ENCODE peak calls at places on chromosomes 13 and 19, in ten cellular contexts. A, J, V, X, D, R, K, C, B and L are unnamed samples. For H3K4me1 and H3K36me3, the result is how much of the 10 kb centered on the place peaks cover.

GRCh38 chr13:94705081-94705751 is 7.1 kb downstream of the SOX21 start:
- DNase-seq in A (no peak), J (no peak), V (no peak), X (no peak), D (peak), R (no peak), K (no peak), C (no peak), B (no peak), L (no peak)

GRCh38 chr19:31308781-31309180 is 40.5 kb downstream of the TSHZ3 start:
- DNase-seq in A (no peak), J (no peak), V (no peak), X (no peak), D (no peak), R (no peak), K (no peak), C (no peak), B (no peak), L (no peak)

GRCh38 chr13:55653497-55653896 is 1487.2 kb upstream of the PRR20A start:
- DNase-seq in A (no peak), J (no peak), V (no peak), X (no peak), D (no peak), R (no peak), K (no peak), C (no peak), B (no peak), L (no peak)

GRCh38 chr19:38849147-38849745 is 540 bp downstream of the HNRNPL start:
- DNase-seq in A (peak), J (peak), V (peak), X (peak), D (peak), R (peak), K (peak), C (peak), B (peak), L (peak)

GRCh38 chr19:46945668-46946067 is 74.0 kb upstream of the NPAS1 start:
- DNase-seq in A (no peak), J (no peak), V (no peak), X (no peak), D (no peak), R (no peak), K (no peak), C (no peak), B (no peak), L (no peak)

GRCh38 chr13:75359266-75359665 is 122.7 kb downstream of the TBC1D4 start:
- DNase-seq in A (no peak), J (no peak), V (peak), X (no peak), D (peak), R (peak), K (no peak), C (no peak), B (no peak), L (no peak)

GRCh38 chr13:98921015-98921414 is 56.8 kb downstream of the DOCK9 start:
- DNase-seq in A (no peak), J (no peak), V (no peak), X (no peak), D (no peak), R (no peak), K (no peak), C (no peak), B (no peak), L (no peak)

GRCh38 chr13:32126756-32127155 is 95.2 kb downstream of the FRY start:
- DNase-seq in A (no peak), J (no peak), V (peak), X (no peak), D (no peak), R (no peak), K (no peak), C (no peak), B (no peak), L (no peak)

GRCh38 chr13:80342541-80343371 is 1.8 kb upstream of the SPRY2 start:
- DNase-seq in A (peak), J (peak), V (peak), X (peak), D (peak), R (no peak), K (peak), C (peak), B (peak), L (peak)

GRCh38 chr19:10701955-10702307 is 692 bp downstream of the QTRT1 start:
- DNase-seq in A (no peak), J (peak), V (no peak), X (no peak), D (peak), R (no peak), K (peak), C (peak), B (no peak), L (no peak)

GRCh38 chr13:103009061-103009840 is 57.0 kb downstream of the SLC10A2 start:
- DNase-seq in A (no peak), J (no peak), V (no peak), X (no peak), D (no peak), R (no peak), K (no peak), C (no peak), B (no peak), L (no peak)

GRCh38 chr13:28110414-28110813 is 10.0 kb upstream of the FLT3 start:
- DNase-seq in A (no peak), J (no peak), V (no peak), X (no peak), D (no peak), R (no peak), K (no peak), C (no peak), B (no peak), L (no peak)

GRCh38 chr13:80334582-80335260 is 6.2 kb downstream of the SPRY2 start:
- DNase-seq in A (no peak), J (no peak), V (peak), X (no peak), D (no peak), R (no peak), K (no peak), C (no peak), B (no peak), L (no peak)

GRCh38 chr13:77696006-77696862 is 1.3 kb upstream of the SLAIN1 start:
- DNase-seq in A (no peak), J (no peak), V (no peak), X (no peak), D (peak), R (no peak), K (no peak), C (no peak), B (no peak), L (no peak)

GRCh38 chr13:48094404-48094780 is 512 bp downstream of the MED4 start:
- DNase-seq in A (no peak), J (no peak), V (no peak), X (no peak), D (peak), R (no peak), K (no peak), C (peak), B (no peak), L (no peak)

GRCh38 chr13:111202745-111203144 is 87.6 kb downstream of the ARHGEF7 start:
- DNase-seq in A (peak), J (no peak), V (peak), X (no peak), D (no peak), R (peak), K (no peak), C (peak), B (peak), L (no peak)

GRCh38 chr19:460877-461609 is at the start of gene SHC2:
- DNase-seq in A (peak), J (peak), V (no peak), X (no peak), D (peak), R (no peak), K (no peak), C (no peak), B (peak), L (peak)

GRCh38 chr13:43551897-43552456 is 234.8 kb downstream of the ENOX1 start:
- DNase-seq in A (no peak), J (no peak), V (no peak), X (no peak), D (no peak), R (no peak), K (no peak), C (no peak), B (no peak), L (no peak)

GRCh38 chr13:60226507-60226906 is 62.8 kb upstream of the DIAPH3 start:
- DNase-seq in A (no peak), J (peak), V (peak), X (no peak), D (peak), R (peak), K (no peak), C (peak), B (no peak), L (no peak)

GRCh38 chr13:48680756-48681392 is 27.1 kb downstream of the CYSLTR2 start:
- DNase-seq in A (no peak), J (no peak), V (no peak), X (no peak), D (no peak), R (no peak), K (no peak), C (no peak), B (no peak), L (no peak)

GRCh38 chr13:26425439-26426358 is 131.8 kb upstream of the WASF3 start:
- DNase-seq in A (peak), J (peak), V (peak), X (no peak), D (no peak), R (no peak), K (no peak), C (no peak), B (peak), L (no peak)

GRCh38 chr13:99014391-99014988 is 36.6 kb upstream of the DOCK9 start:
- DNase-seq in A (no peak), J (no peak), V (no peak), X (no peak), D (no peak), R (no peak), K (no peak), C (peak), B (no peak), L (no peak)

GRCh38 chr13:21435710-21436151 is 23.4 kb downstream of the ZDHHC20 start:
- DNase-seq in A (peak), J (peak), V (peak), X (peak), D (no peak), R (peak), K (peak), C (peak), B (peak), L (peak)

GRCh38 chr13:94128430-94128829 is 351.1 kb downstream of the DCT start:
- DNase-seq in A (peak), J (no peak), V (no peak), X (no peak), D (no peak), R (no peak), K (peak), C (no peak), B (no peak), L (peak)

GRCh38 chr13:67416047-67416925 is 186.2 kb upstream of the PCDH9 start:
- DNase-seq in A (no peak), J (no peak), V (peak), X (no peak), D (peak), R (no peak), K (no peak), C (peak), B (no peak), L (peak)

GRCh38 chr13:21420706-21421105 is 38.4 kb downstream of the ZDHHC20 start:
- DNase-seq in A (no peak), J (no peak), V (peak), X (no peak), D (no peak), R (no peak), K (no peak), C (no peak), B (no peak), L (no peak)

GRCh38 chr19:31223805-31224534 is 125.3 kb downstream of the TSHZ3 start:
- DNase-seq in A (no peak), J (no peak), V (peak), X (no peak), D (no peak), R (no peak), K (no peak), C (no peak), B (no peak), L (no peak)

GRCh38 chr19:43362745-43363144 is 9.3 kb downstream of the CD177 start:
- DNase-seq in A (no peak), J (peak), V (no peak), X (no peak), D (no peak), R (no peak), K (peak), C (no peak), B (no peak), L (no peak)

GRCh38 chr13:66339214-66339613 is 890.9 kb downstream of the PCDH9 start:
- DNase-seq in A (no peak), J (no peak), V (no peak), X (no peak), D (no peak), R (no peak), K (no peak), C (no peak), B (no peak), L (no peak)

GRCh38 chr19:38989066-38989605 is 13.6 kb upstream of the FBXO17 start:
- DNase-seq in A (no peak), J (no peak), V (no peak), X (no peak), D (peak), R (no peak), K (no peak), C (peak), B (no peak), L (no peak)

GRCh38 chr13:30577381-30577780 is 40.3 kb upstream of the USPL1 start:
- DNase-seq in A (no peak), J (peak), V (peak), X (no peak), D (no peak), R (peak), K (no peak), C (peak), B (no peak), L (peak)

GRCh38 chr13:22748866-22749586 is 431.8 kb upstream of the SGCG start:
- DNase-seq in A (no peak), J (no peak), V (no peak), X (no peak), D (no peak), R (no peak), K (no peak), C (no peak), B (no peak), L (no peak)

GRCh38 chr19:2454962-2455409 is 1.8 kb downstream of the LMNB2 start:
- DNase-seq in A (no peak), J (no peak), V (no peak), X (no peak), D (no peak), R (no peak), K (no peak), C (no peak), B (no peak), L (no peak)
- H3K4me1 ChIP-seq in A (under half), J (under half), V (under half), X (under half), D (under half), R (under half), K (under half), C (under half), B (under half), L (under half)

DNA sequence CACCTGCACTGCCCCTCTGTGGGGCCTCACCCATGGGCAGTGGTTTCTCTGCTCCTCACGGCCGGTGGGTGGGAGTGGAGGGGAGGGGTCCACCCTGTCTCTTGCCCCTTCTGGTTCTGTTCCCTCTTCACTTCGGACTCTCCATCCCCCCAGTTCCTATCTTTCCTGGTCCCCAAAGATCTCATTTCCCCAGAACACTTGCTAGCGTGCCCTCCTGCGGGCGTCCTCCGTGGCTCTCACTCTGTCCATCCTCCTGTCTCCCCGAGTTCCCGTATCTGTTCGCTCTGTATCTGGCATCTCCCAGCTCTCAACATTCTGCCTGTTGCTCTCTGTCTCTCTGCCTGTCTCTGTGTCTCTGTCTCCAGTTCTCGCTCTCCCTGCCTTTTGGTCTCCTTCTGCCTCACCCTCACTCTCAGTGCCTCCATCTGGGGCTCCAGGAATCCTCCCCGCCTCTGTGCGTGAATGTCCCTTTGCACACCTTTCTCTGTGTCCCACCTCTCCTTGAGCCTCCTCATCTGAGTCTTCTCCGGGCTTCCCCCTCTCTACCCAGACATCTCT is 363 bp downstream of the SPIB start:
- DNase-seq in A (no peak), J (no peak), V (no peak), X (no peak), D (no peak), R (no peak), K (no peak), C (no peak), B (no peak), L (no peak)
- H3K4me3 ChIP-seq in A (no peak), J (no peak), V (no peak), X (no peak), D (peak), R (no peak), K (peak), C (no peak), B (no peak), L (peak)

GRCh38 chr19:34208485-34208884 is 36.2 kb downstream of the LSM14A start:
- DNase-seq in A (no peak), J (no peak), V (no peak), X (no peak), D (no peak), R (no peak), K (no peak), C (no peak), B (no peak), L (no peak)
- H3K36me3 ChIP-seq in A (half or more), J (under half), V (under half), X (under half), D (under half), R (under half), K (under half), C (half or more), B (under half), L (under half)

GRCh38 chr13:97281028-97281427 is 58.9 kb downstream of the MBNL2 start:
- DNase-seq in A (no peak), J (no peak), V (no peak), X (no peak), D (no peak), R (no peak), K (no peak), C (no peak), B (no peak), L (no peak)

GRCh38 chr13:97280478-97280877 is 58.3 kb downstream of the MBNL2 start:
- DNase-seq in A (no peak), J (no peak), V (no peak), X (no peak), D (peak), R (no peak), K (no peak), C (no peak), B (no peak), L (no peak)

GRCh38 chr13:97279079-97279411 is 56.9 kb downstream of the MBNL2 start:
- DNase-seq in A (no peak), J (no peak), V (no peak), X (no peak), D (no peak), R (no peak), K (no peak), C (no peak), B (no peak), L (no peak)

GRCh38 chr13:97278395-97279078 is 56.4 kb downstream of the MBNL2 start:
- DNase-seq in A (no peak), J (no peak), V (no peak), X (no peak), D (no peak), R (no peak), K (peak), C (no peak), B (no peak), L (no peak)

DNA sequence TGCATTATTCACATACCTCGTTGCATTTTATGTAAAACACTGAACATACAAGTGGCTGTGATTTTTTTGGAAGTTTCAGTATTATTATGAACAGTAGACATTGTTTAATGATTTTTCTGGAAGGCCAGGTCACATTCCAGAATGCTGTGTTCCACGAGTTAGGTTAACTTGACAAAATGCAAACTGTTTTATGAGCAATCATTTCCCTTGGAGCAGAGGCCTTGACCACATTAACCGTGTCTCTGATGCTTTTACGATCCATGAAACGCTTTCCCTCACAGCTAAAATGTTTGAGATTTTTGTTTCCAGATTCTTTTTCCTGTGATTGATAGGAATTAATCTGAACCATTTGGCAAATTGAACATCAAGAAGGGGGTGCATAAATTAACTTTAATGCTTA is 57.8 kb downstream of the MBNL2 start:
- DNase-seq in A (no peak), J (no peak), V (peak), X (no peak), D (no peak), R (no peak), K (no peak), C (no peak), B (no peak), L (no peak)
- H3K4me1 ChIP-seq in A (half or more), J (half or more), V (under half), X (under half), D (under half), R (half or more), K (under half), C (under half), B (under half), L (half or more)

DNA sequence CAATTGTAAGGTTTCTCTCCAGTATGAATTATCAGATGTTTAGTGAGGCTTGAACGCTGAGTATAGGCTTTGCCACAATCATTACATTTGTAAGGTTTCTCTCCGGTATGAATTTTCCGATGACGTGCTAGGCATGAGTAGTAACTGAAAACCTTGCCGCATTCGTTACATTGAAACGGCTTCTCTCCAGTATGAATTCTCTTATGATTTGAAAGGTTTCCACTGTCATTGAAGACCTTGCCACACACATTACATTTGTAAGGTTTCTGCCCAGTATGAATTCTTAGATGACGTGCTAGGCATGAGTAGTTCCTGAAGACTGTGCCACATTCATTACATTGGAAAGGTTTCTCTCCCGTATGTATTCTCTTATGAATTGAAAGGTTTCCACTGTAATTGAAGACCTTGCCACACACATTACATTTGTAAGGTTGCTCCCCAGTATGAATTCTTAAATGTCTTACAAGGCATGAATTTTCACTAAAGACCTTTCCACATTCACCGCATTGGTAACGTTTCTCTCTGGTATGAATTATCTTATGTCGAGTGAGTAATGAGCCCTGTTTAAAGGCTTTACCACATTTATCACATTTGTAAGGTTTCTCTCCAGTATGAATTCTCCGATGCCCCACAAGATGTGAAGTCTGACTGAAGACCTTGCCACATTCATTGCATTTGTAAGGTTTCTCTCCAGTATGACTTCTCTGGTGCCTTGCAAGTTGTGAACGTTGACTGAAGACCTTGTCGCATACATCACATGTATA is 15.6 kb downstream of the ZNF836 start:
- DNase-seq in A (no peak), J (no peak), V (no peak), X (no peak), D (no peak), R (no peak), K (no peak), C (no peak), B (no peak), L (no peak)
- H3K4me3 ChIP-seq in A (no peak), J (no peak), V (no peak), X (no peak), D (no peak), R (no peak), K (no peak), C (no peak), B (no peak), L (no peak)